ENCODE peak calls at places on chromosomes 2 and 18, in six cellular contexts. G is RWPE1, L is esophagus squamous epithelium, V is A549, J is left lung, I is breast epithelium. N is an unnamed sample.

GRCh38 chr2:144114761-144115160 is 405.2 kb downstream of the ZEB2 start:
- DNase-seq in G (no peak), L (no peak), V (no peak), J (no peak), I (no peak), N (no peak)

GRCh38 chr2:70984576-70985282 is 6.3 kb downstream of the ANKRD53 start:
- DNase-seq in G (peak), L (no peak), V (peak), J (peak), I (peak), N (peak)

GRCh38 chr2:239212121-239212520 is 188.7 kb downstream of the HDAC4 start:
- DNase-seq in G (no peak), L (no peak), V (no peak), J (peak), I (no peak), N (no peak)

GRCh38 chr2:12835733-12836132 is 119.0 kb downstream of the TRIB2 start:
- DNase-seq in G (no peak), L (no peak), V (no peak), J (no peak), I (no peak), N (no peak)

GRCh38 chr2:205685314-205686230 is 3.3 kb downstream of the NRP2 start:
- DNase-seq in G (peak), L (no peak), V (peak), J (peak), I (no peak), N (no peak)

GRCh38 chr2:184041077-184041476 is 557.3 kb upstream of the ZNF804A start:
- DNase-seq in G (no peak), L (no peak), V (no peak), J (no peak), I (no peak), N (no peak)

GRCh38 chr18:24633121-24633520 is 172.7 kb downstream of the HRH4 start:
- DNase-seq in G (no peak), L (no peak), V (no peak), J (no peak), I (no peak), N (no peak)

GRCh38 chr2:130251865-130252620 is 53.8 kb upstream of the TUBA3E start:
- DNase-seq in G (no peak), L (no peak), V (no peak), J (peak), I (no peak), N (no peak)

GRCh38 chr2:177282101-177282573 is 17.6 kb upstream of the NFE2L2 start:
- DNase-seq in G (no peak), L (no peak), V (no peak), J (no peak), I (no peak), N (no peak)

GRCh38 chr2:85314884-85315242 is 12.9 kb downstream of the TGOLN2 start:
- DNase-seq in G (no peak), L (no peak), V (no peak), J (no peak), I (no peak), N (no peak)

GRCh38 chr2:230953843-230954242 is 28.8 kb upstream of the GPR55 start:
- DNase-seq in G (no peak), L (no peak), V (no peak), J (no peak), I (no peak), N (no peak)

GRCh38 chr2:207394203-207394741 is 135.5 kb upstream of the CREB1 start:
- DNase-seq in G (peak), L (no peak), V (peak), J (no peak), I (no peak), N (no peak)

GRCh38 chr18:49178736-49179135 is 228.0 kb upstream of the SMAD7 start:
- DNase-seq in G (no peak), L (no peak), V (peak), J (no peak), I (no peak), N (no peak)

GRCh38 chr2:12587228-12587627 is 129.5 kb upstream of the TRIB2 start:
- DNase-seq in G (no peak), L (no peak), V (no peak), J (no peak), I (no peak), N (no peak)

GRCh38 chr18:21689736-21690135 is 14.8 kb downstream of the ABHD3 start:
- DNase-seq in G (no peak), L (no peak), V (no peak), J (no peak), I (no peak), N (no peak)

GRCh38 chr2:102129956-102130650 is 12.4 kb upstream of the IL1R1 start:
- DNase-seq in G (no peak), L (no peak), V (no peak), J (no peak), I (no peak), N (no peak)

GRCh38 chr18:46155652-46156051 is 51.5 kb downstream of the HAUS1 start:
- DNase-seq in G (peak), L (no peak), V (peak), J (no peak), I (no peak), N (no peak)

GRCh38 chr2:118179445-118179844 is 91.2 kb downstream of the INSIG2 start:
- DNase-seq in G (no peak), L (no peak), V (no peak), J (no peak), I (no peak), N (no peak)

GRCh38 chr18:31711365-31712035 is 27.1 kb upstream of the B4GALT6 start:
- DNase-seq in G (no peak), L (no peak), V (no peak), J (no peak), I (no peak), N (no peak)

GRCh38 chr2:141899740-141900139 is 231.1 kb downstream of the LRP1B start:
- DNase-seq in G (no peak), L (no peak), V (no peak), J (no peak), I (no peak), N (no peak)

GRCh38 chr18:61157451-61157850 is 175.8 kb upstream of the CDH20 start:
- DNase-seq in G (no peak), L (no peak), V (no peak), J (no peak), I (no peak), N (no peak)

GRCh38 chr2:116911520-116911919 is 903.0 kb upstream of the DDX18 start:
- DNase-seq in G (no peak), L (no peak), V (no peak), J (no peak), I (no peak), N (no peak)

GRCh38 chr2:125427721-125428315 is 1228.1 kb upstream of the GYPC start:
- DNase-seq in G (no peak), L (no peak), V (no peak), J (no peak), I (no peak), N (no peak)

GRCh38 chr2:38765149-38765548 is 12.9 kb upstream of the GEMIN6 start:
- DNase-seq in G (peak), L (no peak), V (no peak), J (no peak), I (no peak), N (no peak)

GRCh38 chr18:52323802-52324201 is 16.2 kb upstream of the DCC start:
- DNase-seq in G (no peak), L (no peak), V (no peak), J (no peak), I (no peak), N (no peak)

GRCh38 chr18:63111549-63112402 is 207.8 kb downstream of the BCL2 start:
- DNase-seq in G (no peak), L (no peak), V (no peak), J (no peak), I (no peak), N (no peak)

GRCh38 chr2:217714268-217714643 is 288.5 kb downstream of the TNS1 start:
- DNase-seq in G (peak), L (no peak), V (no peak), J (peak), I (peak), N (no peak)

GRCh38 chr2:178397002-178397605 is 53.9 kb downstream of the PRKRA start:
- DNase-seq in G (peak), L (no peak), V (peak), J (no peak), I (no peak), N (no peak)

GRCh38 chr2:142721015-142721414 is 156.4 kb upstream of the KYNU start:
- DNase-seq in G (no peak), L (no peak), V (no peak), J (no peak), I (no peak), N (no peak)

GRCh38 chr2:203164311-203164935 is 74.4 kb upstream of the CYP20A1 start:
- DNase-seq in G (no peak), L (no peak), V (no peak), J (no peak), I (no peak), N (no peak)

GRCh38 chr2:160222546-160223281 is 22.6 kb upstream of the ITGB6 start:
- DNase-seq in G (no peak), L (no peak), V (no peak), J (no peak), I (peak), N (no peak)

GRCh38 chr2:9165625-9166024 is 41.0 kb upstream of the ASAP2 start:
- DNase-seq in G (no peak), L (no peak), V (no peak), J (no peak), I (peak), N (no peak)

GRCh38 chr18:78658531-78658930 is 321.1 kb upstream of the SALL3 start:
- DNase-seq in G (no peak), L (no peak), V (no peak), J (peak), I (no peak), N (no peak)

DNA sequence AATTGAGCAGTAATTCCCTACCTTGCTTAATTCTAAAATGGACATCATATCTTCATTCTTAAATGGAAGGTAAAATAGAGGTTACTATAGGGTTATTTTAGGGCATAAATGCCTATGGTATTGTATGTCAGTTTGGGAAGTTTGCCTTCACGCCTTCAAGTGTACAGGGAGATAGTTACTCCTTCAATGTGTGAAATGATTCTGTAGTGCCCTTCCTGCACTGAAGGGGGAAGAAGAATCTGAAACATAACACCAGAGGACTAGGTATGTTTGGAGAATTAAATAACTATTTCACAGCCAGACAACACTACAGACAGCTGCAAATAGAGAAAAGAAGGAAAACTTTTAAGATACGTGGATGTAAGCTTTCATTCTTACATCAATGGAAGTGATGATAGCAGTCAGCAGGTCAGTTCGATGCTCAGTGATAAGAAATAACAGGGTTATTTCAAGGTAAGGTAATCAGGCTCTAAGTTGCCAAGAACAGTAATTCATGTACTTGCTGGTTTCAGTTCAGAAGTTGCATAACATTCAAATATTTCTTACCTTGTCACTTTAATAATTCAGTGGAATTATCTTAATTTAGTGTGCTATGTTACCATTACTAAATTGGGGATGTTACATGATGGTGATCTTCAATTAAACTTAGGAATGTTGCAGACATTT is 4.0 kb downstream of the PKP4 start:
- DNase-seq in G (no peak), L (no peak), V (no peak), J (no peak), I (no peak), N (no peak)
- TF ChIP-seq CTCF in G (no peak), L (peak), V (no peak), J (no peak), I (peak), N (no peak)

DNA sequence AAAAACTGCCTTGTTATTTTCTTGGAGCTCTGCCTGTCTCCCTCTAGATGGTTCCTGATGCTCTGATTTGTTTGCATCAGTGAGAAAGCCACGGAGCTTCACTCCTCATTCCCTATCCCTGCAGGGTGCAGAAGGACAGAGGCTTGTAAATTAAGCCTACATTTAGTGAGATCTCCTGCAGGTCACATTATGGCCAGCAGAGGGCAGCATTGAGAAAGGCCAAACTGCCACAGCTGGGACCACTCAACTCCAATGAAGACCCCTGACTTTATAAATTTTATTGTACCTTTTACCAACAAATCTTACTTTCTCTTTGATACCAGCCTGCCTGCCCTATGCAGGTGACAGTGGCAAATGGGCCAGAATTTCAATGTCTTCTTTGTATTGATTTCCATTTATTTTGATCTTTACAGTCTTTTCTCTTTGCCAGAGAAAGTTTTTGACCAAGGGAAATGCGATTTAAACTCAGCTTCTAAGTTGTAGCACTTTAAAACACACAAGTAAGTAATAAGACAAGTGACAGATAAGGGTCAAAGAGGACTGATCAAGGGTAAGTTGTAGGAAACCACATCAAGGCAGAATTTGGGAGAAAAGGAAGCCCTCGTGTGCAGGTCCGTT is 1029.1 kb upstream of the KLHL29 start:
- DNase-seq in G (peak), L (no peak), V (peak), J (no peak), I (peak), N (no peak)
- TF ChIP-seq CTCF in G (peak), L (peak), V (peak), J (peak), I (peak), N (peak)

GRCh38 chr2:148221926-148222325 is 201.0 kb downstream of the MBD5 start:
- DNase-seq in G (no peak), L (no peak), V (no peak), J (no peak), I (no peak), N (no peak)

GRCh38 chr2:148221166-148221565 is 200.3 kb downstream of the MBD5 start:
- DNase-seq in G (no peak), L (no peak), V (no peak), J (no peak), I (no peak), N (no peak)

GRCh38 chr2:148218326-148219075 is 197.6 kb downstream of the MBD5 start:
- DNase-seq in G (no peak), L (no peak), V (no peak), J (no peak), I (no peak), N (no peak)
- TF ChIP-seq CTCF in G (no peak), L (no peak), V (no peak), J (no peak), I (no peak), N (no peak)

DNA sequence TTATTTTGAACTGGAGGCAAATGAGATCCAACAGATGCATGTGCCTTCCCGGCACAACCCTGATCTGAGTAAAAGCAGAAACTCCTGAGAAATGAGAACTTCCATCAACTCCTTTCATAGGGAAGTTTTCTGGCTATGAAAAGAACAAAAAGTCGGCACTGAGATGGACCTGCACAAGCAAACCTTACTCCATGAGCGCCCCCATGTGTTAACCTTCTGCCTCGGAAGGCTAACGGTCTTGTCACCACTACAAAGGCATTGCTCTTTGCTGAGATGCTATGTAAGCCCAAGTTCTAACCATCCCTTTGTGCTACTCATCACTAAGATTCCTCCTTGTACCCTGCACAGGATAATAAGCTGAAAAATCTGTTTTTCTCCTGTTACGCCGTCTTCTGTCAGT is 57.3 kb upstream of the SULT1C3 start:
- DNase-seq in G (no peak), L (no peak), V (peak), J (no peak), I (no peak), N (no peak)
- TF ChIP-seq CTCF in G (no peak), L (peak), V (peak), J (no peak), I (no peak), N (no peak)

GRCh38 chr2:25960396-25960795 is 21.9 kb downstream of the KIF3C start:
- DNase-seq in G (no peak), L (no peak), V (no peak), J (no peak), I (no peak), N (no peak)
- TF ChIP-seq CTCF in G (no peak), L (no peak), V (no peak), J (no peak), I (no peak), N (no peak)

DNA sequence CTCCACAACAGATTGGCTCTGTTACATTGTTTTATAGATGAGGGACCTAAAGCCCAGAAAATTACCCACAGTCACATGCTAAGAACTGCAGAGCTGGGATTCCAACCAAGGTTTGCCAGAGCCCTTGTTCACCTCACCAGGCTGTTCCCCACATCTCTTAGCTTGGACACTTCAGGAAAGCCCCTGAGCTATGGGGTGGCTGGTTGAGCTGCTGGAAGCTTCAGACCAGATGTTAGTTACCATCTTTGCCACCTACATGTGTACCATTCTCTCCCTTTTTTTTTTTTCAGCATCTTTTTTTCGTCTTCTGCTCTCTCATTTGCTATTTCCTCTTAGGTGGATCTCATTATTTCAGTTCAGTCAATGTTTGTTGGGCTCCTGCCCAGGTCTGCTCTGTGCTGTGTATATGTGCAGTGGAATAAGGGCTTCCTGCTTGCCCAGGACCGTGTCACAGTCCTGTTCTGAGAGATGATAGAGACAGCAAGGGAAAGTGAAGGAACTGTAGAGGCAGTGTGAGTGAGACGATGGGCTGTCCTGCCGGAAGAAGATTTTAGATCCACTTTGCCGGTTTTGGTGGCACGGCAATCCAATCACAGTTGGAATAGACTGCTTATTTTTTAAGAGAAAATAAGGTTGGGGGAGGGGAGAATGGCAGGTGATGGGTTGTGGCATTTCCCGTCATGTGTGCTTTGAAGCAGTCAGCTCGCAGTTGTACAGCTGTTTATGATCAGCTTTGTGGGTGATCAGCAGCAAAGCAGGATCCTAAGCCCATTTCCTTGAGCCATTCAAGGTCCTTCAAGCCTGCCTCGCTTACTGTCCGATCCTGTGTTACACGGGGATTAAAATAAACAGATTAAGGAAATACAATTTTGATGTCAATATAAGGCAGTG is 152.6 kb downstream of the RTN4 start:
- DNase-seq in G (no peak), L (no peak), V (no peak), J (no peak), I (no peak), N (no peak)
- TF ChIP-seq CTCF in G (no peak), L (no peak), V (no peak), J (no peak), I (no peak), N (no peak)

DNA sequence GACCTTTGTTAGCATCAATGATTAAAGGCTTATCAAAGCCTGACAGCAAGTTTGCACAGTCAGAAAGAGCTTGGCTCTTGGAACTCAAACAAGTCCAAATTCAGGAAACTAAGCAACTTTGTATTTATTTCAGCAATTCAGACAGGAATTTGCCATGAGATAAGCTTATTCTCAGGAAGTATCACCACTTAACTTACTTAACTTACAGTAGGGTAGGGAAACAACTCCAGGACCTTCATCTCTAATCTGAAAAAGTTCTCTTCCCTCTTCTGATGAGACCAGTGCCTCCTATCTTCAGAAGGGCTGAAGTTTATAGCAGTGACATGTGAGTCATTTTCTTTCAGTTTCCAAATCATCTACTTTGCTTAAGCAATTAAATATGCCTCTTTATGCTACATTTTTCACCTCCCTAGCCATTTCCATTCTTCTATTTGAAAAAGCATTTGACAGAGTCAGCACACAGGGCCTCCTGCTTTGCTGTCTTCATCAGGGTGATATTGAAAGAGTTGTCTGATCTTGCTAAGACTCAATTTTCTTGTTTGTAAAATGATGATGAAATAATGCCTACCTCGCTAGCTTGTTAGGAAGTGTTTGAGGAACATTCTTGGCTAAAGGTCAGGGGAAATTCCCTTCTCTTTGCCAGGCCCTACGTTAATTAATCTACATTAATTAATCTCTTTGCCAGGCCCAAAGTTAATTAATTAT is 389.4 kb downstream of the RND3 start:
- DNase-seq in G (no peak), L (no peak), V (peak), J (no peak), I (no peak), N (no peak)
- TF ChIP-seq CTCF in G (no peak), L (peak), V (no peak), J (peak), I (no peak), N (no peak)

N was measured in natural killer cell.